ENCODE peak calls at places on chromosome 12, in four cellular contexts. One of them, this sample, is unnamed.
A peak's percentile ranks its signal among the peaks of the same experiment; 100 is the strongest.

GRCh38 chr12:95837240-95838038 is 21.3 kb upstream of the SNRPF start:
- DNase-seq in progenitor cell of endocrine pancreas: no peak
- DNase-seq in GM12892: no peak
- DNase-seq in adrenal gland: no peak
- DNase-seq in this sample: no peak

GRCh38 chr12:47166365-47166764 is 86.6 kb upstream of the AMIGO2 start:
- DNase-seq in progenitor cell of endocrine pancreas: no peak
- DNase-seq in GM12892: no peak
- DNase-seq in adrenal gland: no peak
- DNase-seq in this sample: no peak

GRCh38 chr12:116606397-116606796 is 47.2 kb downstream of the MAP1LC3B2 start:
- DNase-seq in progenitor cell of endocrine pancreas: no peak
- DNase-seq in GM12892: no peak
- DNase-seq in adrenal gland: no peak
- DNase-seq in this sample: no peak

GRCh38 chr12:65891987-65892481 is 67.8 kb downstream of the HMGA2 start:
- DNase-seq in progenitor cell of endocrine pancreas: no peak
- DNase-seq in GM12892: no peak
- DNase-seq in adrenal gland: peak; percentile 85
- DNase-seq in this sample: peak; percentile 66

GRCh38 chr12:79844693-79845092 is 90.2 kb downstream of the PPP1R12A start:
- DNase-seq in progenitor cell of endocrine pancreas: no peak
- DNase-seq in GM12892: no peak
- DNase-seq in adrenal gland: no peak
- DNase-seq in this sample: no peak

GRCh38 chr12:113896194-113896593 is 69.9 kb downstream of the RBM19 start:
- DNase-seq in progenitor cell of endocrine pancreas: no peak
- DNase-seq in GM12892: no peak
- DNase-seq in adrenal gland: no peak
- DNase-seq in this sample: no peak

GRCh38 chr12:24777359-24777758 is 171.5 kb downstream of the BCAT1 start:
- DNase-seq in progenitor cell of endocrine pancreas: no peak
- DNase-seq in GM12892: no peak
- DNase-seq in adrenal gland: no peak
- DNase-seq in this sample: no peak

GRCh38 chr12:56718636-56719035 is 6.5 kb downstream of the NACA start:
- DNase-seq in progenitor cell of endocrine pancreas: no peak
- DNase-seq in GM12892: no peak
- DNase-seq in adrenal gland: no peak
- DNase-seq in this sample: no peak